ENCODE peak calls at places on chromosomes 12 and 14, in eight cellular contexts. W, Z, U, G, E, O, X and D are unnamed samples.

GRCh38 chr14:60061371-60061770 is 30.4 kb upstream of the PCNX4 start:
- DNase-seq in U (no peak), X (no peak), O (no peak), G (no peak), E (no peak), W (no peak), Z (no peak), D (no peak)

GRCh38 chr12:93676408-93677194 is 574 bp upstream of the CRADD start:
- DNase-seq in Z (no peak), O (no peak), X (no peak), W (no peak), E (no peak), G (no peak), U (no peak), D (no peak)

GRCh38 chr14:91835920-91836843 is 31.2 kb downstream of the TC2N start:
- DNase-seq in E (peak; percentile 82), U (peak; percentile 49), O (peak; percentile 92), W (peak; percentile 39), G (peak; percentile 8), X (peak; percentile 81), Z (peak; percentile 64), D (no peak)

GRCh38 chr14:100623961-100624360 is 36.7 kb upstream of the BEGAIN start:
- DNase-seq in E (peak; percentile 47), G (no peak), O (no peak), U (no peak), Z (no peak), X (no peak), W (peak; percentile 7), D (no peak)

GRCh38 chr12:49538740-49539403 is at the start of gene KCNH3:
- DNase-seq in W (peak; percentile 85), G (peak; percentile 89), O (peak; percentile 76), X (peak; percentile 89), Z (peak; percentile 89), E (peak; percentile 94), U (peak; percentile 99), D (peak; percentile 79)

GRCh38 chr12:71693126-71693525 is 7.2 kb downstream of the TMEM19 start:
- DNase-seq in O (no peak), Z (no peak), E (no peak), X (no peak), U (no peak), G (no peak), W (no peak), D (no peak)

GRCh38 chr14:73295198-73295796 is 58.0 kb downstream of the PAPLN start:
- DNase-seq in Z (no peak), O (peak; percentile 50), U (no peak), G (peak; percentile 76), E (no peak), W (no peak), X (no peak), D (no peak)

GRCh38 chr14:33676135-33676566 is 274.7 kb downstream of the EGLN3 start:
- DNase-seq in U (peak; percentile 18), G (no peak), E (peak; percentile 63), Z (peak; percentile 30), W (peak; percentile 36), X (no peak), O (peak; percentile 8), D (no peak)

GRCh38 chr14:88639221-88639620 is 76.4 kb downstream of the ZC3H14 start:
- DNase-seq in G (no peak), O (no peak), U (no peak), Z (no peak), X (no peak), W (no peak), E (no peak), D (no peak)

GRCh38 chr14:85576161-85576560 is 46.2 kb downstream of the FLRT2 start:
- DNase-seq in U (no peak), E (no peak), W (no peak), O (no peak), G (no peak), X (no peak), Z (no peak), D (no peak)

GRCh38 chr14:100019156-100019882 is 45.9 kb upstream of the EVL start:
- DNase-seq in W (no peak), O (no peak), E (no peak), U (no peak), X (no peak), Z (no peak), G (no peak), D (no peak)

GRCh38 chr12:68479261-68479581 is 131.5 kb upstream of the RAP1B start:
- DNase-seq in E (no peak), G (no peak), U (no peak), X (no peak), O (no peak), Z (no peak), W (no peak), D (no peak)

GRCh38 chr12:40224439-40225291 is at the start of gene LRRK2:
- DNase-seq in W (peak; percentile 89), O (peak; percentile 48), X (peak; percentile 50), Z (peak; percentile 89), G (peak; percentile 93), E (peak; percentile 96), U (no peak), D (peak; percentile 79)

GRCh38 chr14:104321151-104322130 is 183.1 kb downstream of the KIF26A start:
- DNase-seq in W (no peak), O (no peak), G (no peak), X (no peak), U (no peak), Z (no peak), E (peak; percentile 73), D (no peak)

GRCh38 chr12:52776913-52777395 is at the start of gene KRT76:
- DNase-seq in G (no peak), E (peak; percentile 68), U (no peak), X (no peak), Z (no peak), O (no peak), W (no peak), D (no peak)

GRCh38 chr12:106195638-106196037 is 52.2 kb downstream of the CKAP4 start:
- DNase-seq in E (peak; percentile 90), O (no peak), U (no peak), W (peak; percentile 62), Z (peak; percentile 61), X (no peak), G (no peak), D (no peak)

GRCh38 chr14:92397839-92398564 is 75.0 kb downstream of the SLC24A4 start:
- DNase-seq in X (no peak), W (no peak), Z (no peak), U (no peak), O (no peak), E (no peak), G (no peak), D (no peak)

GRCh38 chr12:52949413-52950331 is 754 bp downstream of the KRT18 start:
- DNase-seq in X (no peak), O (no peak), W (no peak), Z (peak; percentile 47), U (peak; percentile 83), G (no peak), E (no peak), D (no peak)

GRCh38 chr14:68377459-68377858 is 415.4 kb downstream of the ZFP36L1 start:
- DNase-seq in O (no peak), X (no peak), U (no peak), W (peak; percentile 74), G (peak; percentile 56), Z (peak; percentile 70), E (peak; percentile 85), D (peak; percentile 75)

GRCh38 chr12:123602651-123603195 is 824 bp downstream of the DDX55 start:
- DNase-seq in W (no peak), Z (no peak), X (no peak), G (peak; percentile 27), U (no peak), E (no peak), O (no peak), D (no peak)

GRCh38 chr12:67222302-67222701 is 46.9 kb upstream of the CAND1 start:
- DNase-seq in W (no peak), Z (no peak), E (no peak), O (peak; percentile 10), G (peak; percentile 8), X (no peak), U (no peak), D (no peak)

GRCh38 chr12:8648598-8649205 is 13.9 kb downstream of the MFAP5 start:
- DNase-seq in W (no peak), E (no peak), X (peak; percentile 48), U (no peak), O (no peak), Z (no peak), G (peak; percentile 63), D (no peak)

GRCh38 chr12:6312529-6313325 is 2.2 kb downstream of the PLEKHG6 start:
- DNase-seq in G (no peak), Z (no peak), U (peak; percentile 13), E (no peak), X (no peak), O (no peak), W (no peak), D (no peak)

GRCh38 chr12:108689314-108690190 is 41.8 kb downstream of the CORO1C start:
- DNase-seq in Z (peak; percentile 40), X (no peak), E (no peak), U (no peak), O (no peak), W (peak; percentile 59), G (peak; percentile 45), D (peak; percentile 71)

GRCh38 chr14:62682208-62682607 is 363.1 kb downstream of the KCNH5 start:
- DNase-seq in E (no peak), X (no peak), G (no peak), U (no peak), O (no peak), Z (no peak), W (no peak), D (no peak)

GRCh38 chr14:104135121-104135903 is 3.1 kb upstream of the KIF26A start:
- DNase-seq in G (no peak), Z (peak; percentile 51), X (no peak), U (peak; percentile 100), W (peak; percentile 52), E (peak; percentile 77), O (no peak), D (no peak)

GRCh38 chr14:36580856-36581831 is 1.3 kb downstream of the NKX2-8 start:
- DNase-seq in W (no peak), Z (peak; percentile 32), E (no peak), O (peak; percentile 46), U (peak; percentile 47), G (no peak), X (no peak), D (no peak)

GRCh38 chr12:120172053-120172452 is 22.5 kb downstream of the GCN1 start:
- DNase-seq in E (no peak), W (no peak), G (no peak), U (no peak), X (no peak), Z (no peak), O (no peak), D (no peak)

GRCh38 chr12:89230376-89231101 is 121.8 kb downstream of the DUSP6 start:
- DNase-seq in E (no peak), X (no peak), Z (no peak), G (no peak), U (no peak), O (no peak), W (no peak), D (no peak)

GRCh38 chr14:33229269-33229924 is 290.7 kb downstream of the NPAS3 start:
- DNase-seq in W (no peak), G (no peak), U (no peak), O (peak; percentile 81), Z (no peak), E (no peak), X (no peak), D (no peak)

GRCh38 chr12:97960741-97961608 is 498.4 kb downstream of the RMST start:
- DNase-seq in Z (no peak), G (peak; percentile 55), X (no peak), W (no peak), U (no peak), E (no peak), O (peak; percentile 3), D (no peak)

GRCh38 chr12:78316656-78317055 is 486.0 kb downstream of the NAV3 start:
- DNase-seq in E (no peak), W (no peak), X (no peak), U (no peak), G (no peak), Z (no peak), O (no peak), D (no peak)

GRCh38 chr12:132441871-132442863 is 47.8 kb upstream of the FBRSL1 start:
- DNase-seq in O (no peak), W (no peak), X (no peak), U (no peak), Z (no peak), G (no peak), E (no peak), D (no peak)